ENCODE peak calls at places on chromosomes 3 and 15, in four cellular contexts. A, D, J and H are unnamed samples.

GRCh38 chr15:80210612-80211554 is 41.1 kb downstream of the CTXND1 start:
- DNase-seq in J (no peak), A (no peak), D (no peak), H (no peak)

GRCh38 chr3:143383433-143383832 is 263.9 kb downstream of the CHST2 start:
- DNase-seq in A (no peak), D (no peak), J (no peak), H (no peak)

GRCh38 chr3:152556731-152557254 is 278.1 kb upstream of the P2RY1 start:
- DNase-seq in D (no peak), J (no peak), A (no peak), H (peak; percentile 30)

GRCh38 chr3:11717768-11718581 is 74.3 kb upstream of the VGLL4 start:
- DNase-seq in D (no peak), A (no peak), J (peak; percentile 38), H (peak; percentile 67)

GRCh38 chr15:89480505-89480904 is 15.9 kb downstream of the RHCG start:
- DNase-seq in A (no peak), J (no peak), D (no peak), H (no peak)

GRCh38 chr3:42652611-42653302 is 740 bp upstream of the ZBTB47 start:
- DNase-seq in A (no peak), J (peak; percentile 57), D (peak; percentile 74), H (peak; percentile 70)

GRCh38 chr3:125585595-125586223 is 9.6 kb downstream of the OSBPL11 start:
- DNase-seq in J (peak; percentile 43), A (peak; percentile 79), D (no peak), H (peak; percentile 75)

GRCh38 chr3:167882057-167882667 is 146.6 kb downstream of the SERPINI1 start:
- DNase-seq in D (no peak), A (peak; percentile 4), J (peak; percentile 8), H (peak; percentile 66)

GRCh38 chr3:65596511-65597224 is 442.1 kb downstream of the MAGI1 start:
- DNase-seq in J (no peak), A (no peak), D (no peak), H (no peak)

GRCh38 chr15:94576889-94577533 is 345.6 kb downstream of the MCTP2 start:
- DNase-seq in A (no peak), J (no peak), D (no peak), H (peak; percentile 0)

GRCh38 chr3:3038201-3038991 is 71.8 kb downstream of the IL5RA start:
- DNase-seq in J (no peak), D (no peak), A (no peak), H (no peak)

GRCh38 chr15:66138096-66138783 is 115.3 kb downstream of the MEGF11 start:
- DNase-seq in J (no peak), D (no peak), A (no peak), H (no peak)

GRCh38 chr15:57892181-57892580 is 173.3 kb downstream of the ALDH1A2 start:
- DNase-seq in A (no peak), D (no peak), J (no peak), H (no peak)

GRCh38 chr3:151751161-151751560 is 17.4 kb downstream of the AADACL2 start:
- DNase-seq in J (no peak), A (no peak), D (no peak), H (peak; percentile 89)

GRCh38 chr3:112519424-112520001 is 20.2 kb upstream of the BTLA start:
- DNase-seq in J (peak; percentile 50), D (no peak), A (peak; percentile 27), H (peak; percentile 70)

GRCh38 chr3:46049093-46049492 is 21.8 kb upstream of the XCR1 start:
- DNase-seq in J (no peak), D (no peak), A (no peak), H (no peak)

GRCh38 chr3:22795917-22796316 is 407.2 kb upstream of the UBE2E2 start:
- DNase-seq in J (no peak), A (no peak), D (no peak), H (no peak)

GRCh38 chr15:63364293-63365003 is 17.2 kb downstream of the CA12 start:
- DNase-seq in A (no peak), D (no peak), J (no peak), H (peak; percentile 49)

GRCh38 chr3:150925751-150926201 is 20.5 kb upstream of the MINDY4B start:
- DNase-seq in J (peak; percentile 66), D (peak; percentile 79), A (no peak), H (no peak)

GRCh38 chr3:42701371-42702065 is 1.1 kb downstream of the HHATL start:
- DNase-seq in A (no peak), J (peak; percentile 45), D (no peak), H (peak; percentile 15)

GRCh38 chr15:58438956-58439355 is 7.2 kb downstream of the LIPC start:
- DNase-seq in D (no peak), J (peak; percentile 75), A (no peak), H (peak; percentile 67)

GRCh38 chr3:126347543-126348161 is 9.6 kb downstream of the KLF15 start:
- DNase-seq in D (peak; percentile 39), J (no peak), A (no peak), H (no peak)

GRCh38 chr3:78274475-78275065 is 1234.7 kb downstream of the ROBO2 start:
- DNase-seq in D (no peak), J (no peak), A (no peak), H (no peak)

GRCh38 chr3:188608401-188608800 is 454.4 kb downstream of the LPP start:
- DNase-seq in J (no peak), A (no peak), D (no peak), H (no peak)

GRCh38 chr15:87949214-87949933 is 307.2 kb downstream of the NTRK3 start:
- DNase-seq in D (no peak), J (no peak), A (no peak), H (peak; percentile 75)

GRCh38 chr3:111712294-111713180 is 117.4 kb upstream of the ZBED2 start:
- DNase-seq in D (no peak), J (no peak), A (no peak), H (peak; percentile 59)

GRCh38 chr3:36606871-36607765 is 157.2 kb downstream of the DCLK3 start:
- DNase-seq in D (no peak), A (no peak), J (no peak), H (no peak)

GRCh38 chr15:42955518-42955917 is 34.9 kb upstream of the TTBK2 start:
- DNase-seq in D (no peak), J (no peak), A (no peak), H (peak; percentile 84)

GRCh38 chr3:8579101-8579500 is 65.5 kb downstream of the SSUH2 start:
- DNase-seq in A (no peak), D (no peak), J (no peak), H (no peak)

GRCh38 chr15:36596915-36597314 is 17.5 kb downstream of the CDIN1 start:
- DNase-seq in J (no peak), D (no peak), A (no peak), H (no peak)

GRCh38 chr3:140053794-140054193 is 118.8 kb downstream of the CLSTN2 start:
- DNase-seq in A (no peak), J (no peak), D (no peak), H (no peak)

GRCh38 chr3:132180337-132180791 is 136.8 kb upstream of the ACP3 start:
- DNase-seq in D (no peak), J (peak; percentile 29), A (no peak), H (peak; percentile 65)
- TF ChIP-seq CTCF in D (no peak), J (peak; percentile 81), A (peak; percentile 40), H (peak; percentile 74)

GRCh38 chr3:62131620-62132019 is 241.7 kb downstream of the FEZF2 start:
- DNase-seq in J (no peak), D (no peak), A (no peak), H (peak; percentile 10)
- H3K4me3 ChIP-seq in J (no peak overlapping the region), D (no peak overlapping the region), A (no peak overlapping the region), H (no peak overlapping the region)

GRCh38 chr15:25739687-25740121 is 123.4 kb downstream of the ATP10A start:
- DNase-seq in J (peak; percentile 8), D (no peak), A (peak; percentile 12), H (peak; percentile 40)
- TF ChIP-seq CTCF in J (peak; percentile 34), D (no peak), A (peak; percentile 55), H (peak; percentile 57)

DNA sequence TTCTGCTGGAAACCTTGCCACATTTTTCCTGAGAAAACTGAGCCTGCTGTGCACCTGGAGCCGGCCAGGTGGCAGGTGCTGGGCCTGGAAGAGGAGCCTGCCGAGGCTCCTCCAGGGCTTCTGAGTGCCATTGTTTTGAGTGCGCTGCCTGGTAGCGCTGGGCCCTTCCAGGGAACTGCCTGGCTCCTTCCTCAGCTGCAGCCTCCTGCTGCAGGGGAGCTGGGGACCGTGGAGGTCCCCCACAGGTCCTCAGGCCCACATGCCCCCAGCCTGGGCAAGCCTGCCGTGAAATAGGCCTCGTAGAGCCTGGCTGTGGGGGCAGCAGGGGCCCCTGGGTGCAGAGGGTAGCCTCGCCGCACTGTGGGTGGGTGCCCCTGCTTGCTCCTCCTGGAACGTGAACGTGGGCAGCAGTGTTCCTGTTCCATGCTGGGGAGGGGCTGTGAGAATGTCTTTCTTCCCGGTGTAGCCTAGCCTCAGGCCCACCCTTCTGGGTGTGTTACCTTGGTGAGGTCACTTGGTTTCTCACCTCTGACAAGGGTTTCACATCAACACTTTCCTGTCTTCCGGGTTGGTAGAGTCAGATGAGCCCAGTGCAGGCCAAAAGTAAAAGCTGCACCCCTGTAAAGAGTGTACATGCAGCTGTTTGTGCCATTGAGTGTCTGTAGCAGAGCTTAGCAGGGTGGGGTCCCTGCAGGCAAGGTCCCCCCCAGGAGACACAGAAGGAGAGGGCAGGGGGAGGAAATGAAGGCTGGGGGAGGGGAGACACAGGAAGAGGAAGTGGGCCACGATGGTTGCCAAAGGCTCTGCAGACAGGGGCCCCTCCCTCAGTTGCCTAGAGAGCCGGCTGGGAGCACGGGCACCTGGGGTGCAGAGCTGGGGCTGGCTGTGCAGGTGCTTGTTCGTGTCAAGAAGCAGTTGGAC is 34.5 kb downstream of the KLF13 start:
- DNase-seq in J (no peak), A (no peak), D (peak; percentile 75), H (no peak)
- H3K4me3 ChIP-seq in J (no peak overlapping the region), A (no peak overlapping the region), D (no peak overlapping the region), H (no peak overlapping the region)

GRCh38 chr3:81237193-81237592 is 524.3 kb downstream of the GBE1 start:
- DNase-seq in J (no peak), A (no peak), D (no peak), H (no peak)
- TF ChIP-seq CTCF in J (no peak), A (no peak), D (no peak), H (no peak)

DNA sequence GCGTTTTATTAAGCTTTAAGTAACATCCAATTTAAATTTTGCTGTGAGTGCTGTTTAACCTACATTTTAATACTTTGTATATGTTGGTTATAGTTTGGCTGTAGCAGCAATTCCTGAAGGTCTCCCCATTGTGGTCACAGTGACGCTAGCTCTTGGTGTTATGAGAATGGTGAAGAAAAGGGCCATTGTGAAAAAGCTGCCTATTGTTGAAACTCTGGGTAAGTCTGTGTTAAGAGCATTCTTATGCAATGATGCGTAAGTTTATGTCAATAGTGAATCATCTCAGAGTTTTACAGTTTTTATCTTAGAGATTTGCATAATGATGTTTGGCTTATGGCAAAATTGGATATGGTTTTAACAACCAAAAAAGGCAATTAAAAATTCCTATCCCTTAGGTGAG is 62.7 kb downstream of the ASTE1 start:
- DNase-seq in A (peak; percentile 26), D (no peak), J (peak; percentile 3), H (peak; percentile 89)
- H3K4me3 ChIP-seq in A (no peak overlapping the region), D (no peak overlapping the region), J (no peak overlapping the region), H (no peak overlapping the region)

GRCh38 chr3:136545664-136546266 is 206.4 kb downstream of the STAG1 start:
- DNase-seq in A (no peak), D (no peak), J (no peak), H (peak; percentile 16)

GRCh38 chr3:136543385-136543784 is 208.8 kb downstream of the STAG1 start:
- DNase-seq in A (no peak), J (no peak), D (no peak), H (peak; percentile 18)

GRCh38 chr3:136547293-136547692 is 204.9 kb downstream of the STAG1 start:
- DNase-seq in J (no peak), A (no peak), D (no peak), H (peak; percentile 51)

GRCh38 chr3:136544532-136544931 is 207.6 kb downstream of the STAG1 start:
- DNase-seq in D (no peak), A (no peak), J (no peak), H (peak; percentile 52)

GRCh38 chr3:136546718-136547117 is 205.5 kb downstream of the STAG1 start:
- DNase-seq in D (no peak), A (no peak), J (no peak), H (peak; percentile 5)
- TF ChIP-seq CTCF in D (no peak), A (peak; percentile 8), J (no peak), H (no peak)